ENCODE peak calls at places on chromosomes 16 and 17, in five cellular contexts. J, B, H, W and D are unnamed samples.

GRCh38 chr16:1481906-1482835 is 6.6 kb downstream of the PTX4 start:
- DNase-seq in H (no peak), J (no peak), W (no peak), B (peak; percentile 57), D (peak; percentile 44)

GRCh38 chr16:12242516-12242915 is 266.0 kb downstream of the SNX29 start:
- DNase-seq in J (no peak), B (no peak), W (no peak), H (no peak), D (no peak)

GRCh38 chr17:48261297-48261880 is 153.8 kb downstream of the SNX11 start:
- DNase-seq in W (peak; percentile 65), B (peak; percentile 7), H (peak; percentile 24), J (peak; percentile 57), D (peak; percentile 11)

GRCh38 chr17:850828-851759 is 68.9 kb downstream of the MRM3 start:
- DNase-seq in W (peak; percentile 78), J (no peak), H (no peak), B (no peak), D (peak; percentile 40)

GRCh38 chr16:48335961-48336360 is 49.3 kb downstream of the SIAH1 start:
- DNase-seq in W (peak; percentile 77), J (no peak), B (peak; percentile 45), H (no peak), D (peak; percentile 91)

GRCh38 chr17:60947100-60947499 is 269.4 kb downstream of the BCAS3 start:
- DNase-seq in B (no peak), H (no peak), W (peak; percentile 16), J (no peak), D (peak; percentile 86)

GRCh38 chr17:80523054-80523744 is 21.4 kb upstream of the RPTOR start:
- DNase-seq in H (no peak), B (no peak), W (no peak), J (no peak), D (no peak)

GRCh38 chr16:55465077-55465896 is 13.7 kb upstream of the MMP2 start:
- DNase-seq in H (peak; percentile 92), W (peak; percentile 79), B (peak; percentile 83), J (peak; percentile 84), D (peak; percentile 79)

GRCh38 chr17:77572851-77573250 is 385.7 kb upstream of the TNRC6C start:
- DNase-seq in B (no peak), W (no peak), H (no peak), J (no peak), D (no peak)

GRCh38 chr17:79800325-79801155 is 3.7 kb upstream of the CBX8 start:
- DNase-seq in B (no peak), W (peak; percentile 62), H (no peak), J (no peak), D (peak; percentile 39)

GRCh38 chr17:75832652-75833400 is 11.4 kb downstream of the UNC13D start:
- DNase-seq in J (no peak), B (no peak), W (no peak), H (no peak), D (no peak)

GRCh38 chr17:57866723-57867122 is 16.9 kb upstream of the MRPS23 start:
- DNase-seq in B (no peak), W (no peak), H (no peak), J (no peak), D (no peak)

GRCh38 chr16:55037051-55037450 is 106.4 kb downstream of the IRX5 start:
- DNase-seq in W (no peak), B (no peak), H (no peak), J (no peak), D (no peak)

GRCh38 chr17:33038740-33039139 is 47.1 kb downstream of the SPACA3 start:
- DNase-seq in W (peak; percentile 56), J (peak; percentile 31), H (peak; percentile 64), B (peak; percentile 14), D (peak; percentile 15)

GRCh38 chr17:47684535-47685193 is 9.3 kb upstream of the TBKBP1 start:
- DNase-seq in H (no peak), W (no peak), J (no peak), B (no peak), D (no peak)

GRCh38 chr16:87723224-87723619 is 42.6 kb downstream of the KLHDC4 start:
- DNase-seq in H (no peak), B (peak; percentile 38), W (peak; percentile 37), J (no peak), D (peak; percentile 97)

GRCh38 chr16:13919683-13920509 is at the start of gene ERCC4:
- DNase-seq in H (peak; percentile 100), J (peak; percentile 99), B (peak; percentile 100), W (peak; percentile 99), D (peak; percentile 98)

GRCh38 chr17:49290690-49291326 is 60.2 kb upstream of the PHOSPHO1 start:
- DNase-seq in J (no peak), B (peak; percentile 13), W (peak; percentile 49), H (no peak), D (peak; percentile 42)

GRCh38 chr16:58614212-58614611 is 15.4 kb downstream of the CNOT1 start:
- DNase-seq in B (no peak), J (no peak), H (no peak), W (peak; percentile 43), D (peak; percentile 69)

DNA sequence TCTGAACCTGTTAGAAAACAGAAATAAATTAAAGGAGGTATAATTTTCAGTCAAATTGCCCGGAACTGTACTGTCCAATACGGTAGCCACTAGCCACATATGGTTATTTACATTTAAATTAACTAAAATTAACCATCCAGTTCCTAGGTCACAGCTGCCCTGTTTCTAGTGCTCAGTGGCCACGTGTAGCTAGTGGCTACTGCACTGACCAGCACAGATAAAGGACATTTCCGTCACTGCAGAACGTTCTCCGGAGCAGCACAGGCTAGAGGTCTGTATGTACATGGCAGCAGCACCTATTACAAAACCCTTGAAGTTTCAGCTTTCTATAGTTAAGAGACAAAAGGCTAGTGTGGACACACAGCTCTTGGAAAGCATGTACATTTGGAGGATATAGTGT is 33.7 kb downstream of the CPSF4L start:
- DNase-seq in W (peak; percentile 21), H (no peak), J (no peak), B (no peak), D (no peak)
- H2AFZ ChIP-seq in W (no peak overlapping the region), H (no peak overlapping the region), J (no peak overlapping the region), B (no peak overlapping the region), D (no peak overlapping the region)

DNA sequence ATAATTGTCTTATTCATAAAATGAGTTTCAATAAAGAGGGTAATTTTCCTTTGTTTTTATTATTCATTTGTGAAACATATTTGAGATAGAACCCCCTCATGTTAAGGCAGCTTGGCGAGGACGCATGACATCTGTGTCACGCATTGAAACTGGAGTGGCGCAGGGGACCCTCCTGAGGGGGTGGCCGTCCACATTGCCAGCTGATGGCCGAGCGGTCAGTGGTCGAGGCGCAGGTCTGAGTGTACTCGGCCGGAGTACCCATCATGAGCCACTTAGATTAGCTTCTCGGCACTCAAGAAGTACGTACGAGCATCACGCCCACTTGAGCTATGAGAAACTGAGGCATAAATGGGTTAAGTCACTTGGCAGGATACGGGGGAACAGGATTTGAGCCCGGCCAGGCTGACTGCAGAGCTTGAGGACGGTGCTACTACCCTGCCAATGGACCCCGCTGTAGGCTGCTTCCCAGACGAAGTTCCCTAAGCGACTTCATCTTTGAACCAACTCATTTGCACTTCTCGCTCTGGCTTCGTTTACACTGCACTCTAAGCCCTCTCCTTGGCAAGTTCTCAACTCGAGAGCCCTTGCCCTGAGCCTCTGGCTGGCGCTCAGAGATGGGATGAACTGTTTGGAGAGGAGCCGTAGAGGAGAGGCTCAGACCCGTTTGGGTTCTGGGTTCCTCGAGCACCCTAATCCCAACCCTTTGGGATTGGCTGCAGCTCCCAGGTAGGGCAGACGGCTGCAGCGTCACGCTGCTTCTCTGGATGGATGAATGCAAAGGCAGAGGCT is 91.8 kb downstream of the SDK2 start:
- DNase-seq in W (no peak), J (no peak), B (no peak), H (no peak), D (no peak)
- H3K4me3 ChIP-seq in W (no peak overlapping the region), J (no peak overlapping the region), B (no peak overlapping the region), H (no peak overlapping the region), D (no peak overlapping the region)

GRCh38 chr17:68513932-68514331 is 1.7 kb downstream of the PRKAR1A start:
- DNase-seq in H (no peak), J (no peak), B (no peak), W (no peak), D (no peak)

GRCh38 chr17:68511254-68511670 is 968 bp upstream of the PRKAR1A start:
- DNase-seq in B (no peak), H (no peak), W (peak; percentile 61), J (no peak), D (no peak)

GRCh38 chr17:68512247-68512966 is at the start of gene PRKAR1A:
- DNase-seq in H (peak; percentile 92), J (peak; percentile 78), W (peak; percentile 97), B (peak; percentile 92), D (peak; percentile 95)

GRCh38 chr17:68511671-68512246 is 471 bp upstream of the PRKAR1A start:
- DNase-seq in H (peak; percentile 85), B (peak; percentile 56), J (peak; percentile 36), W (peak; percentile 83), D (peak; percentile 65)

GRCh38 chr17:68512967-68513474 is 791 bp downstream of the PRKAR1A start:
- DNase-seq in W (peak; percentile 68), J (no peak), H (no peak), B (peak; percentile 3), D (peak; percentile 43)
- H2BK120ac ChIP-seq in W (peak overlapping the region; percentile 99), J (no peak overlapping the region), H (no peak overlapping the region), B (peak overlapping the region; percentile 99), D (peak overlapping the region; percentile 58)

DNA sequence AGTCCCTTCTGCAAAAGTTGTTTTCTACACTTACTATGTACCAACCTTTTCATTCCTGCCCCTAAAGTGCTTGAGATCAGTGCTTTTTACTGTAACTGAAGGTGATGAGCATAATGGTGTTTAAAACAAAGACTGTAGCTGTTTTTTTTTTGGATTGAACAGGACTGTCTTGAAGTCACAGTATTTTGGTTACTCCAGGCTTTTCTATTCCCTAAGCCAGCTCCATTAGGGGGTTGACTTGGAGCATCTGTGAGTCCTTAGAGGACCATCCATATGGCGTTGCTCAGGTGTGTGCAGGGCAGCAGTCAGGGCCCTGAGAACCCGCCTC is 29.0 kb upstream of the LGALS9 start:
- DNase-seq in W (no peak), J (no peak), H (no peak), B (no peak), D (no peak)
- H2AFZ ChIP-seq in W (no peak overlapping the region), J (no peak overlapping the region), H (no peak overlapping the region), B (no peak overlapping the region), D (no peak overlapping the region)

GRCh38 chr16:68592466-68593337 is 52.4 kb upstream of the CDH3 start:
- DNase-seq in B (no peak), W (no peak), J (no peak), H (no peak), D (no peak)
- H3K4me3 ChIP-seq in B (no peak overlapping the region), W (no peak overlapping the region), J (no peak overlapping the region), H (no peak overlapping the region), D (no peak overlapping the region)

DNA sequence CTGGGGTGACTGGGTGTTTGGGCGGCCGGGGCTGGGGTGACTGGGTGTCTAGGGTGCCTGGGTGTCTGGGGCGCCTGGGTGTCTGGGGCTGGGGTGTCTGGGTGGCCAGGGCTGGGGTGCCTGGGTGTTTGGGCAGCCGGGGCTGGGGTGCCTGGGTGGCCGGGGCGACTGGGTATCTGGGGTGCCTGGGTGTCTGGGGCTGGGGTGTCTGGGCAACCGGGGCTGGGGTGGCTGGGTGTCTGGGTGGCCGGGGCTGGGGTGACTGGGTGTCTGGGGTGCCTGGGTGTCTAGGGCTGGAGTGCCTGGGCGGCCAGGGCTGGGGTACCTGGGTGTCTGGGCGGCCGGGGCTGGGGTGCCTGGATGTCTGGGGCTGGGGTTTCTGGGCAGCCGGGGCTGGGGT is 13.4 kb upstream of the APRT start:
- DNase-seq in J (no peak), B (no peak), W (no peak), H (no peak), D (no peak)
- H2BK120ac ChIP-seq in J (no peak overlapping the region), B (no peak overlapping the region), W (no peak overlapping the region), H (no peak overlapping the region), D (no peak overlapping the region)